ENCODE peak calls at places on chromosome 3, in seven cellular contexts. One of them, this sample, is unnamed.

GRCh38 chr3:190456779-190457178 is 7.1 kb upstream of the TMEM207 start:
- DNase-seq in myocyte: no peak
- DNase-seq in left ventricle myocardium superior: no peak
- DNase-seq in COR-L47: no peak
- DNase-seq in hepatic stellate cell: no peak
- DNase-seq in spleen: no peak
- DNase-seq in psoas muscle: no peak
- DNase-seq in this sample: no peak

GRCh38 chr3:160885791-160886286 is 129.8 kb downstream of the PPM1L start:
- DNase-seq in myocyte: peak
- DNase-seq in left ventricle myocardium superior: peak
- DNase-seq in COR-L47: peak
- DNase-seq in hepatic stellate cell: no peak
- DNase-seq in spleen: no peak
- DNase-seq in psoas muscle: peak
- DNase-seq in this sample: peak

GRCh38 chr3:149180057-149180573 is 41.5 kb downstream of the CP start:
- DNase-seq in myocyte: peak
- DNase-seq in left ventricle myocardium superior: peak
- DNase-seq in COR-L47: no peak
- DNase-seq in hepatic stellate cell: peak
- DNase-seq in spleen: no peak
- DNase-seq in psoas muscle: peak
- DNase-seq in this sample: no peak

GRCh38 chr3:134483195-134483890 is 2.4 kb downstream of the ANAPC13 start:
- DNase-seq in myocyte: peak
- DNase-seq in left ventricle myocardium superior: no peak
- DNase-seq in COR-L47: no peak
- DNase-seq in hepatic stellate cell: peak
- DNase-seq in spleen: no peak
- DNase-seq in psoas muscle: no peak
- DNase-seq in this sample: no peak

GRCh38 chr3:13416002-13416793 is 3.9 kb downstream of the NUP210 start:
- DNase-seq in myocyte: no peak
- DNase-seq in left ventricle myocardium superior: no peak
- DNase-seq in COR-L47: no peak
- DNase-seq in hepatic stellate cell: no peak
- DNase-seq in spleen: no peak
- DNase-seq in psoas muscle: no peak
- DNase-seq in this sample: no peak

GRCh38 chr3:10142707-10143560 is 1.4 kb downstream of the VHL start:
- DNase-seq in myocyte: no peak
- DNase-seq in left ventricle myocardium superior: peak
- DNase-seq in COR-L47: no peak
- DNase-seq in hepatic stellate cell: no peak
- DNase-seq in spleen: no peak
- DNase-seq in psoas muscle: no peak
- DNase-seq in this sample: peak

GRCh38 chr3:27613846-27614500 is 108.2 kb downstream of the EOMES start:
- DNase-seq in myocyte: no peak
- DNase-seq in left ventricle myocardium superior: no peak
- DNase-seq in COR-L47: no peak
- DNase-seq in hepatic stellate cell: no peak
- DNase-seq in spleen: no peak
- DNase-seq in psoas muscle: no peak
- DNase-seq in this sample: no peak

GRCh38 chr3:183823963-183824362 is 1.4 kb downstream of the MAP6D1 start:
- DNase-seq in myocyte: no peak
- DNase-seq in left ventricle myocardium superior: no peak
- DNase-seq in COR-L47: peak
- DNase-seq in hepatic stellate cell: no peak
- DNase-seq in spleen: no peak
- DNase-seq in psoas muscle: no peak
- DNase-seq in this sample: no peak

GRCh38 chr3:162130582-162130981 is 634.0 kb downstream of the OTOL1 start:
- DNase-seq in myocyte: no peak
- DNase-seq in left ventricle myocardium superior: no peak
- DNase-seq in COR-L47: no peak
- DNase-seq in hepatic stellate cell: no peak
- DNase-seq in spleen: no peak
- DNase-seq in psoas muscle: no peak
- DNase-seq in this sample: no peak

GRCh38 chr3:33096103-33096868 is 660 bp downstream of the GLB1 start:
- DNase-seq in myocyte: peak
- DNase-seq in left ventricle myocardium superior: peak
- DNase-seq in COR-L47: no peak
- DNase-seq in hepatic stellate cell: peak
- DNase-seq in spleen: peak
- DNase-seq in psoas muscle: peak
- DNase-seq in this sample: peak

GRCh38 chr3:181797431-181797830 is 85.7 kb downstream of the SOX2 start:
- DNase-seq in myocyte: no peak
- DNase-seq in left ventricle myocardium superior: no peak
- DNase-seq in COR-L47: no peak
- DNase-seq in hepatic stellate cell: no peak
- DNase-seq in spleen: no peak
- DNase-seq in psoas muscle: no peak
- DNase-seq in this sample: no peak

GRCh38 chr3:126544596-126545281 is 14.0 kb downstream of the C3orf22 start:
- DNase-seq in myocyte: no peak
- DNase-seq in left ventricle myocardium superior: peak
- DNase-seq in COR-L47: peak
- DNase-seq in hepatic stellate cell: no peak
- DNase-seq in spleen: peak
- DNase-seq in psoas muscle: no peak
- DNase-seq in this sample: no peak

GRCh38 chr3:100041328-100041749 is 73.0 kb downstream of the FILIP1L start:
- DNase-seq in myocyte: peak
- DNase-seq in left ventricle myocardium superior: no peak
- DNase-seq in COR-L47: no peak
- DNase-seq in hepatic stellate cell: no peak
- DNase-seq in spleen: no peak
- DNase-seq in psoas muscle: no peak
- DNase-seq in this sample: no peak

GRCh38 chr3:117059990-117060338 is 350.4 kb downstream of the TUSC7 start:
- DNase-seq in myocyte: no peak
- DNase-seq in left ventricle myocardium superior: no peak
- DNase-seq in COR-L47: no peak
- DNase-seq in hepatic stellate cell: no peak
- DNase-seq in spleen: no peak
- DNase-seq in psoas muscle: no peak
- DNase-seq in this sample: peak

GRCh38 chr3:39448506-39449233 is 18.8 kb upstream of the MOBP start:
- DNase-seq in myocyte: no peak
- DNase-seq in left ventricle myocardium superior: no peak
- DNase-seq in COR-L47: no peak
- DNase-seq in hepatic stellate cell: no peak
- DNase-seq in spleen: no peak
- DNase-seq in psoas muscle: no peak
- DNase-seq in this sample: no peak

GRCh38 chr3:138694287-138695007 is 85.9 kb downstream of the FAIM start:
- DNase-seq in myocyte: peak
- DNase-seq in left ventricle myocardium superior: no peak
- DNase-seq in COR-L47: no peak
- DNase-seq in hepatic stellate cell: peak
- DNase-seq in spleen: no peak
- DNase-seq in psoas muscle: no peak
- DNase-seq in this sample: no peak

GRCh38 chr3:9730747-9731205 is 759 bp upstream of the BRPF1 start:
- DNase-seq in myocyte: no peak
- DNase-seq in left ventricle myocardium superior: no peak
- DNase-seq in COR-L47: no peak
- DNase-seq in hepatic stellate cell: no peak
- DNase-seq in spleen: no peak
- DNase-seq in psoas muscle: no peak
- DNase-seq in this sample: peak

GRCh38 chr3:46700772-46701171 is 420 bp upstream of the TMIE start:
- DNase-seq in myocyte: no peak
- DNase-seq in left ventricle myocardium superior: peak
- DNase-seq in COR-L47: peak
- DNase-seq in hepatic stellate cell: peak
- DNase-seq in spleen: no peak
- DNase-seq in psoas muscle: peak
- DNase-seq in this sample: no peak

GRCh38 chr3:167978071-167978470 is 117.7 kb downstream of the GOLIM4 start:
- DNase-seq in myocyte: peak
- DNase-seq in left ventricle myocardium superior: no peak
- DNase-seq in COR-L47: peak
- DNase-seq in hepatic stellate cell: no peak
- DNase-seq in spleen: no peak
- DNase-seq in psoas muscle: no peak
- DNase-seq in this sample: no peak

GRCh38 chr3:109081746-109082510 is 36.0 kb downstream of the MORC1 start:
- DNase-seq in myocyte: peak
- DNase-seq in left ventricle myocardium superior: no peak
- DNase-seq in COR-L47: peak
- DNase-seq in hepatic stellate cell: peak
- DNase-seq in spleen: no peak
- DNase-seq in psoas muscle: no peak
- DNase-seq in this sample: peak

This sample was measured in NCI-H82.